ENCODE peak calls at places on chromosomes 4 and X, in eight cellular contexts. O is lung, V is fibroblast of mammary gland, M is body of pancreas, Q is GM06990, H is cardiac fibroblast, U is A549, I is HCT116. C is an unnamed sample.

GRCh38 chr4:109998867-109999303 is 86.2 kb downstream of the EGF start:
- DNase-seq in O (no peak), V (peak; percentile 71), M (no peak), Q (no peak), H (peak; percentile 79), U (peak; percentile 62), I (peak; percentile 68), C (peak; percentile 49)

GRCh38 chr4:10078481-10079233 is 37.9 kb downstream of the WDR1 start:
- DNase-seq in O (no peak), V (no peak), M (peak; percentile 9), Q (no peak), H (no peak), U (no peak), I (no peak), C (no peak)

GRCh38 chr4:69858683-69859082 is 1.3 kb downstream of the SULT1E1 start:
- DNase-seq in O (no peak), V (peak; percentile 64), M (no peak), Q (no peak), H (peak; percentile 42), U (no peak), I (no peak), C (no peak)

GRCh38 chr4:39410415-39410814 is 3.7 kb downstream of the KLB start:
- DNase-seq in O (no peak), V (peak; percentile 21), M (no peak), Q (no peak), H (peak; percentile 36), U (peak; percentile 36), I (no peak), C (no peak)

GRCh38 chr4:159451006-159451405 is 348.1 kb downstream of the RAPGEF2 start:
- DNase-seq in O (no peak), V (peak; percentile 14), M (no peak), Q (no peak), H (peak; percentile 28), U (no peak), I (no peak), C (no peak)

GRCh38 chrX:132745593-132745992 is 212.8 kb downstream of the HS6ST2 start:
- DNase-seq in O (no peak), V (peak; percentile 3), M (no peak), Q (no peak), H (no peak), U (no peak), I (no peak), C (no peak)

GRCh38 chr4:158314756-158315487 is 104.6 kb downstream of the TMEM144 start:
- DNase-seq in O (no peak), V (peak; percentile 98), M (no peak), Q (no peak), H (peak; percentile 98), U (peak; percentile 70), I (no peak), C (no peak)

GRCh38 chr4:48044298-48044697 is 27.7 kb downstream of the NIPAL1 start:
- DNase-seq in O (no peak), V (no peak), M (no peak), Q (no peak), H (no peak), U (no peak), I (no peak), C (no peak)

GRCh38 chrX:46837543-46838481 is 969 bp downstream of the RP2 start:
- DNase-seq in O (no peak), V (peak; percentile 41), M (no peak), Q (no peak), H (peak; percentile 49), U (no peak), I (no peak), C (no peak)

GRCh38 chr4:175215208-175215607 is 297.1 kb downstream of the ADAM29 start:
- DNase-seq in O (no peak), V (no peak), M (no peak), Q (no peak), H (no peak), U (no peak), I (no peak), C (no peak)
- H3K4me3 ChIP-seq in O (no peak overlapping the region), V (no peak overlapping the region), M (no peak overlapping the region), Q (no peak overlapping the region), H (no peak overlapping the region), U (no peak overlapping the region), I (no peak overlapping the region), C (no peak overlapping the region)

GRCh38 chr4:36414248-36414647 is 132.8 kb downstream of the DTHD1 start:
- DNase-seq in O (no peak), V (no peak), M (no peak), Q (no peak), H (peak; percentile 3), U (peak; percentile 9), I (no peak), C (no peak)
- TF ChIP-seq CTCF in O (no peak), V (no peak), M (peak; percentile 41), Q (peak; percentile 42), H (no peak), U (peak; percentile 15), I (peak; percentile 35), C (peak; percentile 34)

DNA sequence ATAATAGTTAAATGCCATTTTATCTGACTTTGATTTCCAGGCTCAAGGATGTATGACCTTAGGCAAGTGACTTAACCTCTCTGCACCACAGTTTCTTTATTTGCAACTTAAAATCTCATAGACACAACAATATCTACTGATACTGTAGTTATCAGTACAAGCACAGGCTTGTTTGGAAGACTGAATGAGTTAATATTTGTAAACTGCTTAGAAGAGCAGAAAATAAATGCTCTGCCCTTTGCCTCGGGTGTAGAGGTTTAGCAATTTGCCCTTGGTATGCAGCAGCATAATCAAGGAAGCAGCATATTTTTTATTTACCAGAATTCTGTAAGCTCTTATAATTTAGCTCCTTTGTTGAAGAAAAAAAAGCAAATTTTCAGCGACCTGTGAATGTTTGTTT is 3.0 kb upstream of the CXCL1 start:
- DNase-seq in O (no peak), V (no peak), M (no peak), Q (no peak), H (no peak), U (no peak), I (no peak), C (no peak)
- H3K4me3 ChIP-seq in O (no peak overlapping the region), V (no peak overlapping the region), M (no peak overlapping the region), Q (no peak overlapping the region), H (no peak overlapping the region), U (no peak overlapping the region), I (no peak overlapping the region), C (no peak overlapping the region)

DNA sequence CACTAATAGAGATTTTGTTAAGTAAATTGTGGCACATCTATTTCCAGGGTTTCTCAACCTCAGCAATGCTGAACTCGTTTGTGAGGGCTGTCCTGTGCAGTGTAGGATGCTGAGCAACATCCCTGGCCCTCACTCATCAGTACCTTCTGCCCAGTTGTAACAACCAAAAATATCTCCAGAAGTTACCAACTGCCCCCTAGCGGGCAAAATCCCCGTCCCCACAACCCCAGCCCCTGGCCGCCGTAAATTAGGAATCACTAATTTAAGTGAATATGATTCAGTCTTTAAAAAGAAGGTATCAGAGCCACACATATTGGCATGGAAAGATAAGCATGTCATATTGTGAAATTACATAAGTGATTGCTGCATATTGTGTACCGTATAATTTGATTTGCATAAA is 123.4 kb downstream of the ASB9 start:
- DNase-seq in O (no peak), V (peak; percentile 11), M (peak; percentile 23), Q (peak; percentile 22), H (peak; percentile 16), U (peak; percentile 2), I (no peak), C (no peak)
- TF ChIP-seq CTCF in O (no peak), V (peak; percentile 41), M (no peak), Q (peak; percentile 70), H (peak; percentile 41), U (peak; percentile 36), I (peak; percentile 29), C (peak; percentile 37)